ENCODE peak calls at places on chromosome 18, in six cellular contexts. H is heart left ventricle, B is dorsolateral prefrontal cortex, N is brain microvascular endothelial cell, L is HFFc6, Y is endodermal cell. F is an unnamed sample.

GRCh38 chr18:56575819-56576663 is 62.4 kb downstream of the TXNL1 start:
- DNase-seq in Y (no peak), N (peak), L (peak), B (no peak), H (no peak), F (no peak)

GRCh38 chr18:55189972-55190371 is 230.7 kb upstream of the CCDC68 start:
- DNase-seq in N (no peak), H (no peak), B (no peak), Y (peak), L (no peak), F (no peak)

GRCh38 chr18:22630980-22631379 is 213.3 kb upstream of the CTAGE1 start:
- DNase-seq in N (no peak), H (no peak), L (no peak), B (no peak), Y (no peak), F (no peak)

GRCh38 chr18:79512461-79513380 is 117.0 kb downstream of the NFATC1 start:
- DNase-seq in Y (peak), L (no peak), H (no peak), B (no peak), N (no peak), F (peak)

GRCh38 chr18:12803069-12803936 is 80.7 kb downstream of the PTPN2 start:
- DNase-seq in Y (no peak), B (no peak), N (no peak), L (no peak), H (no peak), F (no peak)

GRCh38 chr18:13377496-13377895 is 158.9 kb downstream of the LDLRAD4 start:
- DNase-seq in N (peak), H (peak), L (no peak), B (no peak), Y (peak), F (peak)

GRCh38 chr18:8507361-8507760 is 101.9 kb upstream of the RAB12 start:
- DNase-seq in N (peak), Y (no peak), L (no peak), B (no peak), H (no peak), F (no peak)

GRCh38 chr18:45521151-45521550 is 94.1 kb upstream of the SLC14A2 start:
- DNase-seq in L (peak), B (no peak), Y (no peak), H (no peak), N (peak), F (no peak)

GRCh38 chr18:79988925-79989361 is 580 bp upstream of the TXNL4A start:
- DNase-seq in L (peak), N (peak), Y (no peak), B (no peak), H (no peak), F (no peak)

GRCh38 chr18:59874166-59874565 is 25.6 kb upstream of the PMAIP1 start:
- DNase-seq in H (no peak), Y (no peak), B (no peak), N (peak), L (peak), F (no peak)

GRCh38 chr18:79615586-79615985 is 64.0 kb upstream of the CTDP1 start:
- DNase-seq in N (no peak), H (no peak), Y (no peak), L (no peak), B (no peak), F (no peak)

GRCh38 chr18:75110311-75110710 is 98.6 kb downstream of the PTGR3 start:
- DNase-seq in N (no peak), L (no peak), H (no peak), Y (no peak), B (no peak), F (peak)

GRCh38 chr18:22260208-22260816 is 90.9 kb downstream of the GATA6 start:
- DNase-seq in B (no peak), N (no peak), H (no peak), Y (no peak), L (no peak), F (no peak)

GRCh38 chr18:3585656-3586509 is 135.9 kb downstream of the TGIF1 start:
- DNase-seq in L (peak), B (no peak), Y (peak), H (peak), N (peak), F (peak)

GRCh38 chr18:79380816-79381806 is 14.6 kb upstream of the NFATC1 start:
- DNase-seq in B (no peak), L (peak), Y (peak), H (peak), N (no peak), F (peak)

GRCh38 chr18:48138660-48139426 is 208.4 kb upstream of the SMAD2 start:
- DNase-seq in L (no peak), Y (no peak), N (no peak), H (no peak), B (no peak), F (no peak)

GRCh38 chr18:29892960-29893558 is 1149.5 kb downstream of the DSC3 start:
- DNase-seq in N (no peak), H (no peak), B (no peak), Y (no peak), L (no peak), F (no peak)

GRCh38 chr18:9961031-9961430 is 47.2 kb downstream of the VAPA start:
- DNase-seq in H (no peak), L (no peak), Y (no peak), N (no peak), B (no peak), F (no peak)

GRCh38 chr18:27785815-27786537 is 391.0 kb downstream of the CDH2 start:
- DNase-seq in N (no peak), B (no peak), Y (no peak), L (no peak), H (no peak), F (no peak)

GRCh38 chr18:79611040-79611681 is 68.4 kb upstream of the CTDP1 start:
- DNase-seq in L (no peak), Y (peak), N (peak), B (peak), H (peak), F (no peak)

GRCh38 chr18:2515908-2516625 is 55.2 kb downstream of the METTL4 start:
- DNase-seq in Y (no peak), N (peak), L (peak), B (no peak), H (no peak), F (no peak)

GRCh38 chr18:79123948-79124347 is 54.8 kb downstream of the ATP9B start:
- DNase-seq in L (peak), Y (no peak), B (no peak), N (no peak), H (no peak), F (no peak)

GRCh38 chr18:68172842-68173549 is 541.9 kb downstream of the TMX3 start:
- DNase-seq in H (no peak), Y (peak), B (no peak), L (no peak), N (no peak), F (no peak)

GRCh38 chr18:10143601-10144000 is 229.8 kb downstream of the VAPA start:
- DNase-seq in Y (no peak), H (no peak), L (no peak), B (no peak), N (no peak), F (peak)

GRCh38 chr18:40672590-40672989 is 1282.4 kb upstream of the PIK3C3 start:
- DNase-seq in B (no peak), Y (peak), L (no peak), N (no peak), H (no peak), F (no peak)

GRCh38 chr18:72704202-72704601 is 160.1 kb upstream of the CBLN2 start:
- DNase-seq in L (no peak), B (no peak), N (no peak), H (no peak), Y (no peak), F (no peak)

GRCh38 chr18:79695269-79695668 is 15.7 kb downstream of the CTDP1 start:
- DNase-seq in N (peak), Y (no peak), B (no peak), H (peak), L (no peak), F (no peak)

GRCh38 chr18:48290162-48290926 is 118.8 kb downstream of the ZBTB7C start:
- DNase-seq in B (no peak), H (no peak), Y (no peak), N (no peak), L (no peak), F (peak)

DNA sequence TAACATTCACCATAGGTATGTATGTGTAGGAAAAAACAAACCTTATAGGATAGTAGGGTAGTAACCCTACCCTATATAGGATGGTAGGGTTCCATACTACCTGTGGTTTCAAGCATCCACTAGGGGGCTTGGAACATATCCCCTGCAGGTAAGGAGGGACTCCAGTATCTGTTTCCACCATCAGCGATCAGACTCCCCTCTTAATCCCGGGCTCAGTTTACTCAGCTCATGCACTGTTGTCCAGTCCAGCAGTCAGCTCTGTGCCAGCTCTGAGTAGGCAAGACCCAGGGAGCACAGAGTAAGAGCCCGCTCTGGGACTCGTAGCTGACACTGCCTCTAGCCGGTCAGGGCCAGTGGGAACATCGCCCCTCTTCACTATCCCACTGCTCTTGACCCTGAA is 61.7 kb downstream of the MEX3C start:
- DNase-seq in N (no peak), H (no peak), B (no peak), Y (peak), L (no peak), F (no peak)
- TF ChIP-seq CTCF in N (peak), H (no peak), B (no peak), Y (peak), L (peak), F (peak)

DNA sequence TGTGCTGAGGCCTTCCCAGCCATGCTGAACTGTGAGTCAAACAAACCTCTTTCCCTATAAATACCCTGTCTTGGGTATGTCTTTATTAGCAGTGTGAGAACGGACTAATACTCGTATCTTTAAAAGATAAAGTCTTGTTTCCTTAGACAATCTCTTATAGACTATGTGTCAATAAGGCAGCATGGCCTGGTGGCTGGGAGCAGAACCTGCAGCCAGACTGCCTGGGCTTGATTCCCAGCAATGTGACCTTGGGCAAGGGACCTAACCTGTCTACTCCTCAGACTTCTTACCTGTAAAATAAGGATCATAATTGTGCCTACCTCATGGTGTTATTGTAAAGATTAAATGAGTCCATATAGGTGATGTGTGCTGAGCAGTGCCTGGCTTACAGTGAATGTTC is 198.7 kb downstream of the CDH20 start:
- DNase-seq in B (no peak), H (no peak), L (no peak), Y (no peak), N (no peak), F (no peak)
- TF ChIP-seq CTCF in B (no peak), H (no peak), L (no peak), Y (peak), N (no peak), F (no peak)

GRCh38 chr18:58728719-58729118 is 57.5 kb downstream of the MALT1 start:
- DNase-seq in H (no peak), Y (no peak), N (no peak), L (no peak), B (no peak), F (no peak)

GRCh38 chr18:58732471-58732870 is 61.2 kb downstream of the MALT1 start:
- DNase-seq in H (no peak), L (no peak), B (no peak), N (no peak), Y (no peak), F (no peak)

GRCh38 chr18:58727776-58728500 is 56.7 kb downstream of the MALT1 start:
- DNase-seq in B (no peak), Y (no peak), N (peak), L (no peak), H (peak), F (no peak)

GRCh38 chr18:58730618-58731017 is 59.4 kb downstream of the MALT1 start:
- DNase-seq in H (no peak), Y (no peak), N (no peak), L (no peak), B (no peak), F (no peak)

GRCh38 chr18:58733866-58734265 is 62.6 kb downstream of the MALT1 start:
- DNase-seq in B (no peak), Y (no peak), N (no peak), H (no peak), L (no peak), F (no peak)
- TF ChIP-seq CTCF in B (no peak), Y (no peak), N (no peak), H (no peak), L (no peak), F (no peak)

GRCh38 chr18:34643982-34644381 is 66.1 kb upstream of the DTNA start:
- DNase-seq in Y (no peak), N (no peak), B (no peak), L (no peak), H (no peak), F (no peak)
- TF ChIP-seq CTCF in Y (peak), N (peak), B (no peak), L (no peak), H (peak), F (peak)

GRCh38 chr18:24417465-24417864 is 9.0 kb upstream of the IMPACT start:
- DNase-seq in Y (no peak), L (no peak), B (no peak), H (no peak), N (no peak), F (no peak)

GRCh38 chr18:24408496-24408895 is 10.9 kb upstream of the OSBPL1A start:
- DNase-seq in B (no peak), L (no peak), N (no peak), H (no peak), Y (no peak), F (no peak)

GRCh38 chr18:24414349-24415003 is 12.0 kb upstream of the IMPACT start:
- DNase-seq in B (no peak), Y (no peak), N (no peak), H (no peak), L (no peak), F (no peak)

DNA sequence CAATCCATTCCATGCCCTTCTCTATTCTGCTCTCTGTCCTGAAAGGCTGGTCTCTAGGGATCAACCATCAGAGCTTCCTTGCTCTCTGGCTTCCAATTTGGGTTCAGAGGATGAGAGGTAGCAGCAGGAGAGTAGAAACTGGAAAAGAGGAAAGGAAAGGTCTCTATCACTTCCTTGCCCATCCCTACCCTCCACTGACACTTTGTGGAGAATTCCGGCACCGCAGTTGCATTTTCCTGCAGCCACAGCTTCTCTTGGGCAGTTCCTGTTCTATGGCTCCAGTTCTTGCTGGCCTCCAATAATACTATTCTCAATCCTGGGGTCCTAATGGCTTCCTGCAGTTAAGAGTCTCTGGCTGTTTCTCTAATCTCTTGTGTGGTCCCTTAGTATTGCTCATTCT is 13.3 kb upstream of the IMPACT start:
- DNase-seq in B (no peak), Y (peak), N (no peak), H (no peak), L (no peak), F (no peak)
- TF ChIP-seq CTCF in B (no peak), Y (peak), N (peak), H (no peak), L (peak), F (peak)

F was measured in osteocyte.